ENCODE peak calls at places on chromosome 21, in five cellular contexts. Z is HFFc6, H is KG1, M is activated T-cell treated with anti-CD3 and anti-CD28 coated beads for 1 hour, S is NCI-H2107. U is an unnamed sample.

GRCh38 chr21:16070207-16070651 is 340.4 kb downstream of the USP25 start:
- DNase-seq in S (no peak), M (no peak), H (no peak), Z (peak), U (no peak)

GRCh38 chr21:43269461-43269860 is 100.7 kb downstream of the CRYAA start:
- DNase-seq in H (no peak), S (no peak), Z (no peak), M (peak), U (no peak)

GRCh38 chr21:15066231-15066577 is 1.4 kb upstream of the NRIP1 start:
- DNase-seq in Z (no peak), S (no peak), H (no peak), M (no peak), U (no peak)

GRCh38 chr21:36456714-36457399 is 23.1 kb downstream of the CLDN14 start:
- DNase-seq in H (no peak), Z (no peak), M (no peak), S (no peak), U (no peak)

GRCh38 chr21:26958792-26959191 is 8.1 kb downstream of the ADAMTS5 start:
- DNase-seq in S (no peak), H (no peak), Z (no peak), M (no peak), U (no peak)

GRCh38 chr21:36194024-36194423 is 37.4 kb downstream of the DOP1B start:
- DNase-seq in H (no peak), M (no peak), S (no peak), Z (no peak), U (no peak)

GRCh38 chr21:44402323-44403105 is 49.1 kb downstream of the TRPM2 start:
- DNase-seq in S (no peak), H (no peak), Z (no peak), M (no peak), U (peak)

GRCh38 chr21:32298148-32298559 is 501 bp upstream of the MRAP start:
- DNase-seq in M (no peak), S (no peak), H (no peak), Z (no peak), U (no peak)

GRCh38 chr21:36474591-36474990 is 5.3 kb downstream of the CLDN14 start:
- DNase-seq in S (no peak), Z (no peak), M (no peak), H (no peak), U (no peak)

GRCh38 chr21:29940993-29941392 is 1.2 kb upstream of the GRIK1 start:
- DNase-seq in S (no peak), Z (no peak), H (no peak), M (no peak), U (no peak)

GRCh38 chr21:45538381-45539045 is 3.7 kb downstream of the SLC19A1 start:
- DNase-seq in S (no peak), M (no peak), Z (no peak), H (no peak), U (peak)

GRCh38 chr21:34889537-34890257 is 159.4 kb downstream of the RUNX1 start:
- DNase-seq in M (peak), S (peak), Z (peak), H (peak), U (peak)

GRCh38 chr21:45253180-45253579 is 34.5 kb downstream of the POFUT2 start:
- DNase-seq in S (no peak), M (no peak), Z (peak), H (no peak), U (peak)

GRCh38 chr21:34690041-34690792 is 21.4 kb downstream of the CLIC6 start:
- DNase-seq in M (no peak), H (no peak), S (peak), Z (no peak), U (no peak)

U was measured in mesenteric fat pad.